ENCODE peak calls at places on chromosomes 12 and 14, in five cellular contexts. R is cardiac fibroblast, S is nephron progenitor cell, N is esophagus squamous epithelium, I is fibroblast of lung. O is an unnamed sample.

GRCh38 chr14:69956970-69957369 is 77.8 kb downstream of the SMOC1 start:
- DNase-seq in R (no peak), S (no peak), N (no peak), I (no peak), O (no peak)

GRCh38 chr14:77040995-77041744 is 12.7 kb upstream of the IRF2BPL start:
- DNase-seq in R (no peak), S (no peak), N (no peak), I (no peak), O (no peak)

GRCh38 chr14:55697358-55697985 is 117.5 kb downstream of the KTN1 start:
- DNase-seq in R (no peak), S (no peak), N (no peak), I (no peak), O (no peak)

GRCh38 chr12:78645956-78646355 is 218.6 kb upstream of the SYT1 start:
- DNase-seq in R (peak; percentile 5), S (no peak), N (no peak), I (no peak), O (no peak)

GRCh38 chr12:110993425-110993824 is 73.0 kb upstream of the MYL2 start:
- DNase-seq in R (peak; percentile 3), S (no peak), N (no peak), I (no peak), O (no peak)

GRCh38 chr12:27549231-27549800 is 25.3 kb downstream of the PPFIBP1 start:
- DNase-seq in R (peak; percentile 94), S (no peak), N (no peak), I (peak; percentile 84), O (peak; percentile 39)

GRCh38 chr12:124695861-124696260 is 128.4 kb upstream of the NCOR2 start:
- DNase-seq in R (no peak), S (no peak), N (no peak), I (no peak), O (no peak)

GRCh38 chr12:52926596-52927241 is 21.8 kb upstream of the KRT8 start:
- DNase-seq in R (no peak), S (no peak), N (no peak), I (no peak), O (no peak)

GRCh38 chr12:132561784-132562156 is 48.6 kb downstream of the LRCOL1 start:
- DNase-seq in R (no peak), S (peak; percentile 58), N (no peak), I (no peak), O (no peak)

GRCh38 chr12:117202556-117202955 is 12.3 kb upstream of the FBXO21 start:
- DNase-seq in R (no peak), S (no peak), N (no peak), I (no peak), O (no peak)

GRCh38 chr14:84927096-84927910 is 602.6 kb upstream of the FLRT2 start:
- DNase-seq in R (peak; percentile 2), S (no peak), N (no peak), I (peak; percentile 8), O (no peak)

GRCh38 chr12:103012884-103013283 is 55.4 kb downstream of the ASCL1 start:
- DNase-seq in R (no peak), S (peak; percentile 29), N (no peak), I (no peak), O (no peak)

GRCh38 chr14:99945732-99946651 is 119.2 kb upstream of the EVL start:
- DNase-seq in R (peak; percentile 26), S (no peak), N (no peak), I (no peak), O (no peak)

GRCh38 chr12:131930510-131930909 is 1.4 kb downstream of the PUS1 start:
- DNase-seq in R (no peak), S (no peak), N (no peak), I (no peak), O (no peak)

GRCh38 chr14:101442451-101442850 is 118.8 kb upstream of the DIO3 start:
- DNase-seq in R (no peak), S (no peak), N (no peak), I (no peak), O (no peak)

GRCh38 chr12:45760333-45760732 is 30.8 kb downstream of the ARID2 start:
- DNase-seq in R (no peak), S (no peak), N (no peak), I (no peak), O (no peak)

GRCh38 chr12:15558915-15559528 is 230.2 kb downstream of the EPS8 start:
- DNase-seq in R (peak; percentile 90), S (no peak), N (no peak), I (peak; percentile 81), O (peak; percentile 6)

GRCh38 chr12:15856097-15856982 is 25.8 kb upstream of the STRAP start:
- DNase-seq in R (peak; percentile 89), S (peak; percentile 37), N (no peak), I (peak; percentile 85), O (peak; percentile 60)

GRCh38 chr12:15580431-15580830 is 208.8 kb downstream of the EPS8 start:
- DNase-seq in R (no peak), S (no peak), N (no peak), I (no peak), O (no peak)

GRCh38 chr12:93243689-93244513 is 133.8 kb upstream of the NUDT4 start:
- DNase-seq in R (peak; percentile 88), S (no peak), N (no peak), I (peak; percentile 90), O (no peak)

GRCh38 chr12:12331896-12332295 is 18.1 kb downstream of the MANSC1 start:
- DNase-seq in R (no peak), S (no peak), N (no peak), I (no peak), O (no peak)

GRCh38 chr12:131698286-131698685 is 12.6 kb upstream of the SFSWAP start:
- DNase-seq in R (no peak), S (no peak), N (no peak), I (no peak), O (no peak)

GRCh38 chr12:106163712-106164111 is 25.0 kb upstream of the NUAK1 start:
- DNase-seq in R (no peak), S (no peak), N (no peak), I (no peak), O (no peak)

GRCh38 chr12:6869049-6870021 is 2.0 kb downstream of the TPI1 start:
- DNase-seq in R (peak; percentile 81), S (peak; percentile 91), N (no peak), I (peak; percentile 77), O (peak; percentile 63)

GRCh38 chr12:6866920-6867406 is 368 bp upstream of the TPI1 start:
- DNase-seq in R (no peak), S (no peak), N (peak; percentile 35), I (no peak), O (no peak)

GRCh38 chr12:6867407-6868210 is at the start of gene TPI1:
- DNase-seq in R (peak; percentile 83), S (peak; percentile 91), N (no peak), I (peak; percentile 81), O (peak; percentile 33)

GRCh38 chr12:6866163-6866919 is 990 bp upstream of the TPI1 start:
- DNase-seq in R (no peak), S (peak; percentile 43), N (no peak), I (no peak), O (no peak)

DNA sequence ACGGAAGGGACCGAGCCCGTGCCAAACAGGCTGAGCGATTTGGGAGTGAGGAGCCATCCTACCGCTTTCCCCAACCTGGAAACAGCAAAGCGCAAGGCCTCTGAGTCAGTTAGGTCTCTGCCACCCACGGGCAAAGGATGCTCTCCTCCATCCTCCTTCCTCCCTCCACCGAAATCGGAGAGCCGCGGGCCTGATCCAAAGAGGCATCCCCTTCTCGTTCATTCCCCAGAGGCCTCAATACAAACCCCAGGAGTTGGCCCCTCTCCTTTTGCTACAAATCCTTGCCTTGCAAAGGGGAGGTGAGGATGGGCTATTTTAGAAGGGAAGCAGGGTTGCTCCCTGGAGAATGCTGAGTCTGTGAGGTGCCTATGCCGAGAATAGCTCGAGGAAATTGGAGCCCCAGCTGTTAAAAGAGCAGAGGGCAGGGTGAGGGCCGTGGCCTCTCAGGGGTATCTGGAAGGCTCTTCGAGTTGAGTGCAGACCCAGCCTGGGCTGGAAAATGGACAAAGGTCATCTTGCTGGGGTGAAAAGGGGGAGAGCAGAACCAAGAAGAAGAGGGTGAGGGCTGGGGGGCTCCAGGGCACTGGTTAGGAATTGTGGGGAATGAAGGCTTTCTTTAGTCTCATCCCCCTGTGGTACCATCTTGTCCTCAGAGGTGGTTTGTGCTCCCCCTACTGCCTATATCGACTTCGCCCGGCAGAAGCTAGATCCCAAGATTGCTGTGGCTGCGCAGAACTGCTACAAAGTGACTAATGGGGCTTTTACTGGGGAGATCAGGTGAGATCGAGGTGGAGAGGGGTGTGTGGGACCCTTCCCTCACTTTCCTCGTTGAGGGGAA is 1.1 kb downstream of the TPI1 start:
- DNase-seq in R (peak; percentile 50), S (no peak), N (no peak), I (no peak), O (no peak)
- TF ChIP-seq CTCF in R (peak; percentile 20), S (no peak), N (no peak), I (no peak), O (peak; percentile 42)

DNA sequence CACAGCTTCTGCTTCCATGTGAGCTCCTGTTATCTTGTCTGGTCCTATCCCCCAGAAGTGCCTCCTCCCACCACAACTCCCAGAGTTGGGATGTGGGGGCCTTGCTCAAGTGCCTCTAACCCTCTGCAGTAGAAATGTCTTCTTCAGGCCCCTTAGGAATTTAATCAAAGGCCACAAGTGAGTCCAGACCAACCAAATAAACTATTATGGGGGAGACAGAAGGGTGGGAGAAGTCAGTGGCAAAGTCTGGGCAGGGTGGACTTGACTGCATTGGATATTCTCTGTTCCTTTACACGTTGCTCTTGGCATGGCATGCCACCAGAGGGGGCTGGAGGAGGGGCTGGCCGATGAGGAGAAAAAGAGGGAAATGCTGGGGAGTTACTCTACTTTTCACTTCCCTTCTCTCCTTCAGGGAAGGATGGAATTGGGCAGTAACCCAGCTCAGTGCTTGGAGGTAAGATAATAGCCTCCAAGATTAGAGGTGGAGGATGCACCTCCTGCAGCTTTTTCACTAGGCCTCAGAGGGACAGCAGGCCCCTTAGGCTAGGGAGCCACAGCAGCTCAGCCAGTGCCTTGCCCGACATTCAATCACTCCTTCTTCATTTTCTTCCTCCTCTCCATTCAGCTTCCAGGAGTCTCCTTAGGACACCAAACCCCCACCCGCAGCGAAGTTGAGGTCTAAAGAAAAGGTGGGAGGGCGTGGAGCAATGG is 1.2 kb upstream of the AP1G2 start:
- DNase-seq in R (no peak), S (peak; percentile 56), N (no peak), I (no peak), O (no peak)
- TF ChIP-seq CTCF in R (peak; percentile 11), S (peak; percentile 40), N (no peak), I (no peak), O (peak; percentile 27)

DNA sequence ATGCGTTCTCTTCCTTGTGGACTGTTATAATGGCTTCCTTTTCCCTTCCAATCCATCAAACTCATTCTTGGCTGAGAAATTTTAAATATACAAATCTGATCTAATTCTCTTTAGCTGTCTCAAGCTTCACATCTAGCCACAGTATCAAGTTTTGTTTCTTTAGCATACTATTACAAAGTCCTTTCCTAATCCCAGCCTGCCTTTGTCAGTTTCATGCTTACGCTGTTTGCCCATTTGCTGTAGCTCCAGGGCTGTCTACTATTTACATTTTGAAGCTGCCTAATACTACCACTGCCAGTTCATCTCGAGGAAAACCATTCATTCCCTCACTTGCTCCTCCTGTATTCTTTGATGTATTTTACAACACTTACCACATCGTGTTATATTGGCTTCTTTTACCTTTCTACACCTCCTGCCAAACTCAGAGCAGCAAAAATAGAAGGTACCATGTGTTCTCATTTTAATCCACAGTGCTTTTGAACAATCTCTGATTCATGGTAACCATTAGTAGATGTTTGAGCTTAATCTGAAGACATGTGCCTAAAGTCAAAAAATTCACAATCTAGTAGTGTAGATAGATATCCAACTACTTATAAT is 42.9 kb downstream of the ARID4A start:
- DNase-seq in R (no peak), S (no peak), N (no peak), I (no peak), O (no peak)
- TF ChIP-seq CTCF in R (no peak), S (no peak), N (no peak), I (no peak), O (no peak)

GRCh38 chr12:61754214-61754613 is 506.0 kb upstream of the USP15 start:
- DNase-seq in R (no peak), S (no peak), N (no peak), I (no peak), O (no peak)

GRCh38 chr12:61757831-61758505 is 502.2 kb upstream of the USP15 start:
- DNase-seq in R (no peak), S (no peak), N (no peak), I (no peak), O (no peak)

GRCh38 chr12:61758661-61759060 is 501.5 kb upstream of the USP15 start:
- DNase-seq in R (no peak), S (no peak), N (no peak), I (no peak), O (no peak)
- TF ChIP-seq CTCF in R (no peak), S (no peak), N (no peak), I (no peak), O (no peak)

O was measured in astrocyte of the cerebellum.